ENCODE peak calls at places on chromosomes 6 and 20, in four cellular contexts. H is heart left ventricle, D is lower leg skin, Y is spleen. B is an unnamed sample.

GRCh38 chr6:105431226-105431625 is 28.3 kb upstream of the PREP start:
- DNase-seq in H (no peak), D (no peak), Y (no peak), B (no peak)

GRCh38 chr6:149414822-149415221 is 14.8 kb downstream of the SUMO4 start:
- DNase-seq in H (no peak), D (no peak), Y (no peak), B (no peak)

GRCh38 chr6:157724138-157724537 is 98.9 kb upstream of the SNX9 start:
- DNase-seq in H (no peak), D (peak; percentile 32), Y (no peak), B (no peak)

GRCh38 chr6:84082693-84083265 is 49.2 kb downstream of the MRAP2 start:
- DNase-seq in H (no peak), D (no peak), Y (no peak), B (no peak)

GRCh38 chr6:97668716-97669115 is 385.7 kb upstream of the MMS22L start:
- DNase-seq in H (no peak), D (no peak), Y (peak; percentile 45), B (no peak)

GRCh38 chr6:81451787-81452186 is 300.7 kb downstream of the TENT5A start:
- DNase-seq in H (no peak), D (no peak), Y (no peak), B (peak; percentile 32)

GRCh38 chr6:150915156-150915555 is 49.7 kb downstream of the MTHFD1L start:
- DNase-seq in H (no peak), D (no peak), Y (no peak), B (no peak)

GRCh38 chr20:40892642-40893041 is 136.0 kb upstream of the TOP1 start:
- DNase-seq in H (no peak), D (no peak), Y (no peak), B (no peak)

GRCh38 chr20:8309638-8310037 is 177.6 kb downstream of the PLCB1 start:
- DNase-seq in H (no peak), D (no peak), Y (no peak), B (no peak)

GRCh38 chr6:36506617-36507016 is 40.7 kb downstream of the STK38 start:
- DNase-seq in H (no peak), D (no peak), Y (no peak), B (no peak)

GRCh38 chr6:30882764-30883475 is 1.4 kb upstream of the DDR1 start:
- DNase-seq in H (no peak), D (peak; percentile 91), Y (peak; percentile 83), B (no peak)

GRCh38 chr6:139778688-139779087 is 404.2 kb upstream of the CITED2 start:
- DNase-seq in H (peak; percentile 21), D (no peak), Y (no peak), B (no peak)

GRCh38 chr20:19709635-19710335 is 48.3 kb upstream of the RIN2 start:
- DNase-seq in H (no peak), D (no peak), Y (no peak), B (no peak)

GRCh38 chr6:157644043-157644810 is 178.8 kb upstream of the SNX9 start:
- DNase-seq in H (no peak), D (no peak), Y (no peak), B (no peak)

GRCh38 chr6:161835426-161836029 is 561.7 kb upstream of the AGPAT4 start:
- DNase-seq in H (no peak), D (no peak), Y (no peak), B (no peak)

GRCh38 chr6:35055906-35056305 is 85.2 kb downstream of the TCP11 start:
- DNase-seq in H (no peak), D (no peak), Y (peak; percentile 11), B (no peak)

GRCh38 chr6:160139420-160139851 is 17.8 kb downstream of the SLC22A1 start:
- DNase-seq in H (no peak), D (peak; percentile 64), Y (no peak), B (peak; percentile 49)

GRCh38 chr20:17470521-17470920 is 60.7 kb downstream of the BFSP1 start:
- DNase-seq in H (no peak), D (no peak), Y (no peak), B (no peak)

GRCh38 chr6:45900808-45901752 is 114.6 kb downstream of the CLIC5 start:
- DNase-seq in H (no peak), D (no peak), Y (no peak), B (peak; percentile 25)

GRCh38 chr6:106727480-106728153 is 98.2 kb downstream of the QRSL1 start:
- DNase-seq in H (no peak), D (no peak), Y (no peak), B (no peak)

GRCh38 chr20:46544576-46544975 is 5.9 kb downstream of the OCSTAMP start:
- DNase-seq in H (no peak), D (no peak), Y (no peak), B (no peak)

GRCh38 chr20:25571240-25571639 is 14.1 kb downstream of the NINL start:
- DNase-seq in H (no peak), D (no peak), Y (peak; percentile 32), B (no peak)

GRCh38 chr6:27553123-27553904 is 80.4 kb upstream of the ZNF184 start:
- DNase-seq in H (no peak), D (no peak), Y (no peak), B (no peak)

GRCh38 chr6:43924222-43924702 is 154.3 kb downstream of the VEGFA start:
- DNase-seq in H (no peak), D (no peak), Y (peak; percentile 86), B (peak; percentile 53)

GRCh38 chr6:87700351-87700728 is 1.7 kb downstream of the AKIRIN2 start:
- DNase-seq in H (no peak), D (no peak), Y (no peak), B (no peak)

GRCh38 chr6:87701676-87702588 is at the start of gene AKIRIN2:
- DNase-seq in H (peak; percentile 96), D (peak; percentile 99), Y (peak; percentile 98), B (peak; percentile 38)

GRCh38 chr6:87699576-87699975 is 2.5 kb downstream of the AKIRIN2 start:
- DNase-seq in H (no peak), D (no peak), Y (no peak), B (no peak)

GRCh38 chr6:87702589-87702945 is 534 bp upstream of the AKIRIN2 start:
- DNase-seq in H (no peak), D (no peak), Y (no peak), B (no peak)

DNA sequence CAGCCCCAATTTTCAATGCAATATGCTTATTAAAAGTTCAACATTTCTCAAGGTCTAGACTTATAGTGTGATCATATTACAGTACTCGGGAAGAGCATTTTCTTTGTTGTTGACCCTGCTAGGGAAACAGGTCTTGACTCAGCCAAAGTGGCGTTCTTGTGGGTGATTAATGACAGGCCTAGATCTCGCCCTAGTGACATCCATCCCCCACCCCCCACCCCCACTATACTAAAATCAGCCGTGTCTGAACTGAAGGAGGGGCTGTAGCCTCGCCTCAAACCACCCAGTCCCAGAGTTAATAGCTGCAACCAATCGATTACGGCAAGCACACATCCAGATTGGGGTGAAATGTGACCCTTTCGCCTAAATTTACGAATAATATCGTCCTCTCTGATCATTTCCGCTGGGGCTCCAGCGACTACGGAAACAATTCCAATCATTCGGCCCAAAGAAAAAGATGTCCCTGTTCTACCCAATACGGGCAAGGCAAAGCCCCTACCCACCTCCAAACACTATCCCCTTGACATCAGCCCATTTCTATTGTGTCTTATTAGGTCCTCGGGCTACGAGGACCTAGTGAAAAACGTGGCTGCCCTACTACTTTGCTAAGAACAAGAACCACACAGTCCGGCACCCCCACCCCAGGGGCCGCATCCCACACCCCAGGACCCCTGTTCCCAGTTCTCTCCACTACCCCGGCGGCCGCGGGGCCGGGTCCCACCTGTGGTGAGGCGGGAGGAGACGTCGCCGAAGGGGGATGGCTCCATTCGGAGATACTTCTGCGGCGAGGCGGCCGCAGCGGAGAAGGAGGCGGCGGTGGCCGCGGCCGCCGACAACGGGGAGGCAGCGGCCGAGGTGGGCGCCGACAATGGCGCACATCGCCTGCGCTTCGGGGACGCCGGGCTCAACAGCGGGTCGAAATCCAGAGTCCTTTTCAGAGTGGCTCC is 1.0 kb downstream of the AKIRIN2 start:
- DNase-seq in H (peak; percentile 40), D (peak; percentile 90), Y (peak; percentile 92), B (peak; percentile 40)
- TF ChIP-seq POLR2A in H (no peak), D (no peak), Y (no peak), B (peak; percentile 24)

GRCh38 chr6:163313981-163314380 is 100.5 kb upstream of the QKI start:
- DNase-seq in H (no peak), D (no peak), Y (no peak), B (no peak)
- TF ChIP-seq POLR2A in H (no peak), D (no peak), Y (no peak), B (no peak)

DNA sequence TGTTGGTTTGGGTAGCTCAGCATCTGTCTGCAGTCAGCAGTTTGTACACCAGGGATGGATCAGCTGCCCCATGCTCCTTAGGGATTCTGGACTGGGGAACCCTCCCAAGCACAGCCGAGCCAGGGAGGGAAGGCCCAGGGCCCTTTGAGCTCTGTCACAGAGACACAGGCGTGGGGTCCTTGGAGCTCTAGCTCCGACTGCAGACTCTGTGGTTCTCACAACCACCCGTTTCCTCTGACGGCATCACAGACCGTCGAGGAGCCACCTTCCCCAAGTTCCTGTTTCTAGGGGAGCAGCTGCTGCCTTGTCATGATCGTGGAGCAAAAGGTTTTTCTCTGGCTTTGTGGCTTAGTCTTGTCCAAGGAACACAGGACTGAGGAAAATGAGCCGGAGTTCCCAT is at the start of gene SLA2:
- DNase-seq in H (peak; percentile 32), D (peak; percentile 79), Y (peak; percentile 92), B (no peak)
- TF ChIP-seq POLR2A in H (no peak), D (no peak), Y (no peak), B (no peak)

DNA sequence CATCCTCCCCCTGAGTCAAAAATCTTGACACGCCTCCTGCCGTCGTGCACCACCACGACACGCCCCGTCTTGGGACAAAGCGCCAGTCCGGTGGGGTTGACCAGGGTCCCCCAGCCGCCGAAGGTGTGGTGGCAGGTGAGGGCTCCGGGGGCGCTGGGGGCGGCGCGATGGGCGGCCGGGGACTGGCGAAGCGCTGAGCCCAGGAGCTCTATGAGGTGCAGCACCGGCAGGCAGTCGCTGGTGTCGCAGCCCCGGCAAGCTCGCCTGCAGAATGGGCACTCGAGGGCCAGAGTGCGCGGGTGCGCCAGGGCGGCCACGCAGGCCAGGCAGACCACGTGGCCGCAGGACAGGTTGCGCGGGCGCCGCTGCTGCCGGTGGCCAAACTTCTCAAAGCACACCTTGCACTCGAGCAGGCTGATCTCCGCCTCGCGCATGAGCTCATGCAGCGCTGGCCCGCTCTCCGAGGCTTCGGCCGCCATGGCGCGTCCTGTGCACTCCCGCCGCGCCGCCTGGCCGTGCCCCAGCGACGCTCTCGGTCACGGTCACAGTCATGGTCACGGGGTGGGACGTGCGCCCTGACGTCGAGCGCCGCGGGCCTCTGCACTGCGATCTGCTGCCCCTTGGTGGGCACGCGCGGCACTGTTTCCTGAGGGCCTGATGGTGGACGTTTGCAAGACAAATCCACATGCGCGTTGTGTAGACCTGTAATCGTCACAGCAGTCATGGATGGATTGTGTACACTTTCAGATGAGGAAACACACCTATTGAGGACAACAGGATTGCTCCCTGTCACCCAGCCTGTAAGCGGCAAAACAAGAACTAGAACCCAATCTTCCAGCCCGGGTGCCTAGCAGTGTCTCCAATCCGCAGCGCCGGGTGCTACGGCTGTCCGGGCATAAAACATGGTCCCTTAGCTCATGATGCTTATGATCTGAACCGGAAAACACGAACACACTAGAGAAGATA is at the start of gene NHLRC1:
- DNase-seq in H (peak; percentile 89), D (peak; percentile 98), Y (peak; percentile 96), B (no peak)
- TF ChIP-seq POLR2A in H (peak; percentile 50), D (no peak), Y (no peak), B (no peak)